ENCODE peak calls at places on chromosome 4, in four cellular contexts. O is NCI-H2029, R is mesendoderm, C is mesothelial cell of epicardium. A is an unnamed sample.

GRCh38 chr4:52941450-52941849 is 79.3 kb downstream of the RASL11B start:
- DNase-seq in O (no peak), R (no peak), C (no peak), A (no peak)

GRCh38 chr4:41458689-41459088 is 79.3 kb upstream of the LIMCH1 start:
- DNase-seq in O (no peak), R (no peak), C (no peak), A (no peak)

GRCh38 chr4:153564630-153565525 is 98.7 kb downstream of the TMEM131L start:
- DNase-seq in O (peak; percentile 13), R (peak; percentile 28), C (no peak), A (peak; percentile 69)

GRCh38 chr4:2436301-2436700 is 17.5 kb downstream of the CFAP99 start:
- DNase-seq in O (no peak), R (no peak), C (no peak), A (no peak)

GRCh38 chr4:172688536-172688935 is 480.1 kb upstream of the GALNT7 start:
- DNase-seq in O (no peak), R (peak; percentile 18), C (no peak), A (no peak)

GRCh38 chr4:76473186-76473585 is 38.2 kb downstream of the SHROOM3 start:
- DNase-seq in O (no peak), R (no peak), C (no peak), A (no peak)

GRCh38 chr4:74174941-74175340 is 17.0 kb downstream of the MTHFD2L start:
- DNase-seq in O (no peak), R (no peak), C (no peak), A (no peak)

GRCh38 chr4:67929447-67929846 is 33.8 kb downstream of the TMPRSS11A start:
- DNase-seq in O (no peak), R (no peak), C (no peak), A (no peak)

GRCh38 chr4:185020863-185021761 is 2.8 kb downstream of the HELT start:
- DNase-seq in O (no peak), R (no peak), C (no peak), A (no peak)

GRCh38 chr4:1763550-1764080 is 29.5 kb upstream of the FGFR3 start:
- DNase-seq in O (no peak), R (no peak), C (no peak), A (no peak)

GRCh38 chr4:2305766-2306501 is 44.0 kb upstream of the MXD4 start:
- DNase-seq in O (peak; percentile 8), R (no peak), C (no peak), A (no peak)

GRCh38 chr4:108172780-108173598 is 4.3 kb upstream of the LEF1 start:
- DNase-seq in O (peak; percentile 7), R (peak; percentile 75), C (peak; percentile 84), A (no peak)

GRCh38 chr4:53963786-53964185 is 100.6 kb downstream of the CHIC2 start:
- DNase-seq in O (no peak), R (no peak), C (no peak), A (peak; percentile 54)

GRCh38 chr4:168612435-168613139 is 115.7 kb downstream of the PALLD start:
- DNase-seq in O (no peak), R (no peak), C (no peak), A (no peak)

GRCh38 chr4:40112393-40112792 is 55.7 kb downstream of the N4BP2 start:
- DNase-seq in O (no peak), R (no peak), C (no peak), A (no peak)

GRCh38 chr4:109803924-109804571 is 2.2 kb upstream of the CFI start:
- DNase-seq in O (no peak), R (peak; percentile 83), C (no peak), A (peak; percentile 34)

GRCh38 chr4:184792950-184793555 is 32.7 kb downstream of the ACSL1 start:
- DNase-seq in O (no peak), R (no peak), C (no peak), A (peak; percentile 50)

GRCh38 chr4:138086471-138086870 is 155.7 kb downstream of the SLC7A11 start:
- DNase-seq in O (no peak), R (no peak), C (no peak), A (no peak)

GRCh38 chr4:15100994-15101695 is 98.9 kb downstream of the CPEB2 start:
- DNase-seq in O (no peak), R (no peak), C (no peak), A (no peak)

A was measured in LNCaP clone FGC.